ENCODE peak calls at places on chromosome 16, in four cellular contexts. M is left ventricle myocardium inferior, P is lower leg skin, K is AG04449. L is an unnamed sample.

GRCh38 chr16:65249768-65250167 is 127.9 kb upstream of the CDH11 start:
- DNase-seq in M (peak; percentile 78), P (peak; percentile 84), K (no peak), L (no peak)

GRCh38 chr16:86616906-86617305 is 38.6 kb downstream of the FOXL1 start:
- DNase-seq in M (no peak), P (no peak), K (no peak), L (no peak)

GRCh38 chr16:50301626-50302471 is 35.5 kb downstream of the ADCY7 start:
- DNase-seq in M (no peak), P (peak; percentile 84), K (peak; percentile 33), L (no peak)

GRCh38 chr16:30356401-30357084 is 1.4 kb upstream of the CD2BP2 start:
- DNase-seq in M (no peak), P (no peak), K (no peak), L (no peak)

GRCh38 chr16:30923554-30924085 is at the start of gene FBXL19:
- DNase-seq in M (peak; percentile 48), P (peak; percentile 92), K (no peak), L (no peak)

GRCh38 chr16:1635070-1635469 is 22.9 kb downstream of the CRAMP1 start:
- DNase-seq in M (no peak), P (no peak), K (no peak), L (no peak)

GRCh38 chr16:78684655-78685400 is 585.4 kb downstream of the WWOX start:
- DNase-seq in M (peak; percentile 45), P (no peak), K (no peak), L (no peak)

GRCh38 chr16:16183562-16183961 is 39.7 kb downstream of the ABCC6 start:
- DNase-seq in M (no peak), P (no peak), K (no peak), L (no peak)

GRCh38 chr16:58269526-58269925 is 25.3 kb downstream of the PRSS54 start:
- DNase-seq in M (no peak), P (no peak), K (no peak), L (no peak)

GRCh38 chr16:83717308-83717707 is 90.5 kb upstream of the HSBP1 start:
- DNase-seq in M (no peak), P (no peak), K (no peak), L (no peak)

GRCh38 chr16:46801428-46802049 is 29.4 kb downstream of the C16orf87 start:
- DNase-seq in M (no peak), P (no peak), K (no peak), L (no peak)

GRCh38 chr16:48386559-48387312 is 1.5 kb upstream of the SIAH1 start:
- DNase-seq in M (no peak), P (no peak), K (no peak), L (no peak)

GRCh38 chr16:22424161-22424937 is 49.9 kb upstream of the CDR2 start:
- DNase-seq in M (no peak), P (peak; percentile 88), K (no peak), L (peak; percentile 44)

GRCh38 chr16:3101018-3101840 is 2.1 kb upstream of the ZSCAN10 start:
- DNase-seq in M (no peak), P (no peak), K (no peak), L (no peak)

GRCh38 chr16:84024854-84025253 is 17.7 kb downstream of the SLC38A8 start:
- DNase-seq in M (no peak), P (no peak), K (no peak), L (peak; percentile 29)

GRCh38 chr16:3950343-3951193 is 70.1 kb upstream of the CREBBP start:
- DNase-seq in M (peak; percentile 86), P (peak; percentile 95), K (no peak), L (peak; percentile 95)

GRCh38 chr16:27851586-27851985 is 211.9 kb downstream of the GSG1L start:
- DNase-seq in M (no peak), P (peak; percentile 78), K (no peak), L (no peak)

GRCh38 chr16:79972053-79972704 is 371.6 kb upstream of the MAF start:
- DNase-seq in M (no peak), P (no peak), K (no peak), L (no peak)

GRCh38 chr16:75017670-75018525 is 19.1 kb downstream of the ZNRF1 start:
- DNase-seq in M (no peak), P (no peak), K (no peak), L (no peak)

GRCh38 chr16:63983401-63983800 is 1138.5 kb downstream of the CDH11 start:
- DNase-seq in M (no peak), P (no peak), K (no peak), L (no peak)

GRCh38 chr16:22161999-22162657 is at the start of gene SDR42E2:
- DNase-seq in M (no peak), P (no peak), K (no peak), L (no peak)

GRCh38 chr16:4021070-4021779 is 95.0 kb downstream of the ADCY9 start:
- DNase-seq in M (no peak), P (no peak), K (no peak), L (no peak)

GRCh38 chr16:11795887-11796226 is 1.2 kb downstream of the ZC3H7A start:
- DNase-seq in M (no peak), P (no peak), K (no peak), L (no peak)

GRCh38 chr16:80569440-80570105 is 28.8 kb downstream of the DYNLRB2 start:
- DNase-seq in M (no peak), P (no peak), K (no peak), L (no peak)

GRCh38 chr16:86874141-86874540 is 295.8 kb downstream of the FOXL1 start:
- DNase-seq in M (no peak), P (no peak), K (no peak), L (no peak)

GRCh38 chr16:23945243-23945642 is 109.5 kb downstream of the PRKCB start:
- DNase-seq in M (no peak), P (peak; percentile 31), K (no peak), L (no peak)

GRCh38 chr16:24543949-24544348 is 4.6 kb downstream of the RBBP6 start:
- DNase-seq in M (no peak), P (no peak), K (no peak), L (no peak)

GRCh38 chr16:87445486-87445885 is 47.3 kb downstream of the ZCCHC14 start:
- DNase-seq in M (no peak), P (no peak), K (no peak), L (no peak)

GRCh38 chr16:3119701-3120408 is 7.5 kb downstream of the ZNF205 start:
- DNase-seq in M (no peak), P (no peak), K (no peak), L (no peak)

GRCh38 chr16:58025351-58026138 is at the start of gene MMP15:
- DNase-seq in M (peak; percentile 79), P (peak; percentile 94), K (no peak), L (no peak)

GRCh38 chr16:14510939-14511797 is 118.9 kb downstream of the PARN start:
- DNase-seq in M (no peak), P (no peak), K (peak; percentile 71), L (no peak)

GRCh38 chr16:17396762-17397498 is 73.8 kb downstream of the XYLT1 start:
- DNase-seq in M (no peak), P (peak; percentile 62), K (no peak), L (peak; percentile 56)

GRCh38 chr16:48596326-48596725 is 13.7 kb downstream of the N4BP1 start:
- DNase-seq in M (no peak), P (no peak), K (no peak), L (no peak)

GRCh38 chr16:28596115-28596630 is 677 bp downstream of the SULT1A2 start:
- DNase-seq in M (no peak), P (no peak), K (no peak), L (no peak)

GRCh38 chr16:28623172-28623711 is 13.4 kb upstream of the SULT1A1 start:
- DNase-seq in M (peak; percentile 37), P (peak; percentile 80), K (no peak), L (no peak)

GRCh38 chr16:13994239-13995106 is 74.5 kb downstream of the ERCC4 start:
- DNase-seq in M (no peak), P (peak; percentile 37), K (no peak), L (no peak)

DNA sequence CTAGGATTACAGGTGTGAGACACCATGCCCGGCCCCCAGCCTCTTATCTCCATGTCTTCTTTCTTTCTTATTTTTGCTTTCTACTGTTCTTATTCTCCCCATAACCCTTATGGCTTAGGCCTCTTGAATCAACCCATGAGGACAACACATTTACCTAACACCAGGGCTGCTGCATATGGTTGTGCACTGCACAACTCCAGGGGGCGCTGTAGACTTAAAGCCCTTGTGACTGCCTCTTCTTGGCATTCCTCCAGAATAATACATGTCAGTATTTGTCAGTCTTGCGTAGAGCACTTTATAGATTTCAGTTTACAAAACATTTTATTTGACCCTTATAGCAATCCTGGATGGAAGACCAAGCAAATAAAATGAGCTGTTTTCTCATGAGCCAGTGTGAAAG is 225.0 kb upstream of the SALL1 start:
- DNase-seq in M (no peak), P (no peak), K (no peak), L (no peak)
- TF ChIP-seq CTCF in M (no peak), P (no peak), K (no peak), L (no peak)

DNA sequence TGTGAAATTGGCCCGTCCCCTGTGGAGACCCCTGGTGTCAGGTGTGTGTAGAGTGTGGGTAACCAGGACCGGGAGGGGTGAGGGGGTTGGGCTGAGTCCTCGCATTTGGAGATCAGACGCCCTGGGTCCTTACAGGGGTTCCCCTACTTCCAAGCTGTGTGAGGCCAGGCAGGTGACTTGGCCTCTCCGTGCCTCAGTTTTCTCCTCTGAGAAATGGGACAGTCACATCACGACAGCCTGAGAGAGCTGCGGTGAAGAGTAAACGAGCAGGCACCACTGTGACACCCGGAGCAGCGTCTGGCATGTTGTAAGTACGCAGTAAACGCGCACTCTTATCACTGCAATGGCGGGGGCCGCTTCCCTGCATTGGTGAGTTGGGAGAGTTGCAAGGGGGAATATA is 152.5 kb upstream of the CIBAR2 start:
- DNase-seq in M (no peak), P (no peak), K (no peak), L (no peak)
- TF ChIP-seq CTCF in M (no peak), P (no peak), K (no peak), L (no peak)

GRCh38 chr16:69494993-69495392 is 70.6 kb downstream of the CYB5B start:
- DNase-seq in M (no peak), P (no peak), K (no peak), L (no peak)
- TF ChIP-seq CTCF in M (peak; percentile 31), P (no peak), K (no peak), L (peak; percentile 9)

GRCh38 chr16:88888057-88888777 is 21.8 kb upstream of the PABPN1L start:
- DNase-seq in M (peak; percentile 35), P (no peak), K (no peak), L (no peak)

GRCh38 chr16:88886311-88886914 is 20.0 kb upstream of the PABPN1L start:
- DNase-seq in M (peak; percentile 28), P (no peak), K (no peak), L (no peak)

GRCh38 chr16:88888778-88889387 is 22.4 kb upstream of the PABPN1L start:
- DNase-seq in M (peak; percentile 75), P (no peak), K (no peak), L (no peak)

GRCh38 chr16:88885693-88886253 is 19.3 kb upstream of the PABPN1L start:
- DNase-seq in M (no peak), P (no peak), K (no peak), L (no peak)

DNA sequence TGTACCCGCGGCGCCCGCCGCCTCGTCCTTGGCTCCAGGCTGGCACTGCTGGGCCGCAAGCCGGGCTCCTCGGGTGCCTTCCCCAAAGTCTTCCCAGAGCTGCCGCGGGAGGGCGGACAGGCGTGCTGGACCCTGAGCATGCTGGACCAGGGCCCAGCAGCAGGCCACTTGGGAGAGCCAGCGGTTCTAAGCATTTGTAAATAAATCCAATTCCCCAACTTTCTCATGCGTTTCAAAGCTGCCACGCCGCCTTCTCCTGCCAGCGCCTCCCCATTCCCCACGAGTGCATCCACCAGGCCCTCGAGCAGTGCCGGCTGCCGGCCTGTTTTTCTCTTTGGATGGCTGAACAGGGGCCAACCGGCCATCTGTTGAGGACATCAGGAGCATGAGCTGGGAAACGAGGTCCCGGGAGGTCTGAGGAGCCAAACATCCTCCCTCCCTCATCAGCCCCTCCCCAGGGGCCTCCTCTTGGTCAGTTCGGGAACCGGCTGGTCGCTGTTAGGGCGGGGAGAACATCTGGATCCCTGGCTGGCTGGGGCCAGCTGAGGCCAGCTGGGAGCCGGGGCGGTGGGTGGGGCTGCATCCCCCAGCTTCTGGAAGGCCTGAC is 20.6 kb upstream of the PABPN1L start:
- DNase-seq in M (peak; percentile 93), P (no peak), K (no peak), L (peak; percentile 51)
- TF ChIP-seq CTCF in M (peak; percentile 45), P (no peak), K (no peak), L (peak; percentile 35)

L was measured in AG09319.